ENCODE peak calls at places on chromosomes 4 and X, in seven cellular contexts. V is tibial artery; A is upper lobe of right lung; R is CD4-positive, alpha-beta memory T cell; G is A673; P is stomach; J is thoracic aorta. I is an unnamed sample.

GRCh38 chr4:113407409-113407808 is 354.1 kb downstream of the CAMK2D start:
- DNase-seq in P (no peak), J (no peak), V (no peak), R (no peak), G (no peak), A (no peak), I (no peak)

GRCh38 chr4:37082912-37083311 is 161.6 kb upstream of the NWD2 start:
- DNase-seq in V (no peak), J (no peak), P (no peak), G (no peak), A (no peak), R (no peak), I (no peak)

GRCh38 chrX:133042260-133042659 is 54.6 kb downstream of the USP26 start:
- DNase-seq in G (no peak), A (no peak), R (no peak), P (no peak), V (no peak), J (no peak), I (no peak)

GRCh38 chr4:3114377-3114776 is 39.9 kb downstream of the HTT start:
- DNase-seq in A (no peak), G (no peak), V (no peak), J (no peak), R (no peak), P (no peak), I (no peak)

GRCh38 chr4:48985976-48986653 is at the start of gene CWH43:
- DNase-seq in J (no peak), P (peak; percentile 63), G (no peak), A (peak; percentile 61), R (no peak), V (no peak), I (no peak)

GRCh38 chr4:38670939-38671593 is 7.1 kb downstream of the KLF3 start:
- DNase-seq in R (no peak), A (no peak), G (no peak), P (peak; percentile 53), J (no peak), V (no peak), I (no peak)

GRCh38 chr4:39341075-39341725 is 25.0 kb downstream of the RFC1 start:
- DNase-seq in P (no peak), R (no peak), G (no peak), V (no peak), A (no peak), J (no peak), I (no peak)

GRCh38 chrX:18855919-18856644 is 127.8 kb downstream of the PHKA2 start:
- DNase-seq in P (no peak), J (no peak), R (no peak), G (no peak), A (no peak), V (no peak), I (no peak)

GRCh38 chr4:57233391-57233790 is 123.2 kb upstream of the IGFBP7 start:
- DNase-seq in J (no peak), R (no peak), P (no peak), V (no peak), A (no peak), G (no peak), I (no peak)

GRCh38 chr4:128946929-128947328 is 137.4 kb downstream of the JADE1 start:
- DNase-seq in J (no peak), V (no peak), A (no peak), G (no peak), P (no peak), R (no peak), I (no peak)

GRCh38 chrX:37580080-37580479 is 8.6 kb downstream of the LANCL3 start:
- DNase-seq in P (no peak), G (no peak), A (no peak), R (no peak), V (no peak), J (no peak), I (no peak)

GRCh38 chrX:132219343-132219768 is at the start of gene RAP2C:
- DNase-seq in G (peak; percentile 62), V (peak; percentile 81), P (peak; percentile 76), J (peak; percentile 27), A (peak; percentile 81), R (peak; percentile 53), I (peak; percentile 80)

GRCh38 chr4:140826701-140827027 is 70.5 kb upstream of the TBC1D9 start:
- DNase-seq in V (no peak), J (no peak), R (no peak), G (no peak), P (no peak), A (no peak), I (no peak)

GRCh38 chr4:32423267-32423666 is 1703.1 kb downstream of the PCDH7 start:
- DNase-seq in V (no peak), R (no peak), P (no peak), A (no peak), J (no peak), G (no peak), I (no peak)

GRCh38 chr4:79308971-79309370 is 16.9 kb downstream of the NAA11 start:
- DNase-seq in P (no peak), R (no peak), G (no peak), J (no peak), A (no peak), V (no peak), I (no peak)

GRCh38 chr4:147733614-147734344 is 1.9 kb downstream of the ARHGAP10 start:
- DNase-seq in V (peak; percentile 36), A (no peak), P (no peak), J (no peak), G (no peak), R (no peak), I (peak; percentile 48)

GRCh38 chr4:83454626-83455025 is 997 bp downstream of the HELQ start:
- DNase-seq in V (no peak), R (no peak), G (peak; percentile 1), J (no peak), A (no peak), P (no peak), I (no peak)

GRCh38 chr4:5636766-5637670 is 71.3 kb downstream of the EVC2 start:
- DNase-seq in A (no peak), J (no peak), V (no peak), P (no peak), R (no peak), G (no peak), I (no peak)

GRCh38 chr4:3851881-3852280 is 85.7 kb downstream of the ADRA2C start:
- DNase-seq in V (no peak), R (no peak), G (peak; percentile 22), A (no peak), J (no peak), P (no peak), I (no peak)

GRCh38 chrX:40805404-40805803 is 70.1 kb upstream of the MED14 start:
- DNase-seq in R (no peak), P (no peak), G (no peak), A (no peak), V (no peak), J (no peak), I (no peak)

GRCh38 chrX:43707812-43708548 is 51.9 kb downstream of the MAOA start:
- DNase-seq in J (no peak), R (no peak), G (peak; percentile 35), A (no peak), P (peak; percentile 86), V (peak; percentile 72), I (peak; percentile 59)

GRCh38 chrX:48533165-48533564 is 6.3 kb upstream of the TBC1D25 start:
- DNase-seq in A (no peak), J (no peak), G (no peak), R (no peak), V (no peak), P (no peak), I (no peak)

GRCh38 chrX:19686876-19687275 is 171.6 kb upstream of the MAP3K15 start:
- DNase-seq in R (no peak), G (no peak), A (no peak), V (no peak), J (no peak), P (no peak), I (no peak)

GRCh38 chrX:15468036-15468435 is 25.1 kb downstream of the PIR start:
- DNase-seq in P (no peak), G (peak; percentile 90), J (peak; percentile 15), A (no peak), V (peak; percentile 22), R (no peak), I (no peak)

GRCh38 chr4:72430050-72430449 is 139.0 kb downstream of the ADAMTS3 start:
- DNase-seq in A (no peak), G (peak; percentile 2), V (no peak), P (no peak), R (no peak), J (no peak), I (no peak)

GRCh38 chrX:6468716-6469115 is 66.2 kb downstream of the VCX3A start:
- DNase-seq in R (no peak), V (no peak), A (no peak), G (no peak), P (no peak), J (no peak), I (no peak)

GRCh38 chr4:1964443-1964842 is 44.3 kb downstream of the NELFA start:
- DNase-seq in G (no peak), V (no peak), P (no peak), R (no peak), A (no peak), J (no peak), I (no peak)
- H3K36me3 ChIP-seq in G (peaks cover 87% of the 10 kb centered on the region), V (peaks cover 59% of the 10 kb centered on the region), P (peaks cover 67% of the 10 kb centered on the region), R (peaks cover 42% of the 10 kb centered on the region), A (peaks cover 36% of the 10 kb centered on the region), J (no peaks in the 10 kb centered on the region), I (no peaks in the 10 kb centered on the region)

GRCh38 chrX:74557378-74557777 is 57.0 kb downstream of the RLIM start:
- DNase-seq in V (no peak), R (no peak), P (no peak), J (no peak), A (no peak), G (no peak), I (no peak)
- H3K4me3 ChIP-seq in V (no peak overlapping the region), R (no peak overlapping the region), P (no peak overlapping the region), J (no peak overlapping the region), A (no peak overlapping the region), G (no peak overlapping the region), I (no peak overlapping the region)

GRCh38 chrX:1430451-1430850 is 22.3 kb downstream of the ASMTL start:
- DNase-seq in J (no peak), R (no peak), P (no peak), G (no peak), V (no peak), A (no peak), I (no peak)
- H3K36me3 ChIP-seq in J (peaks cover 27% of the 10 kb centered on the region), R (peaks cover 11% of the 10 kb centered on the region), P (peaks cover 56% of the 10 kb centered on the region), G (peaks cover 2% of the 10 kb centered on the region), V (peaks cover 59% of the 10 kb centered on the region), A (peaks cover 22% of the 10 kb centered on the region), I (peaks cover 80% of the 10 kb centered on the region)

DNA sequence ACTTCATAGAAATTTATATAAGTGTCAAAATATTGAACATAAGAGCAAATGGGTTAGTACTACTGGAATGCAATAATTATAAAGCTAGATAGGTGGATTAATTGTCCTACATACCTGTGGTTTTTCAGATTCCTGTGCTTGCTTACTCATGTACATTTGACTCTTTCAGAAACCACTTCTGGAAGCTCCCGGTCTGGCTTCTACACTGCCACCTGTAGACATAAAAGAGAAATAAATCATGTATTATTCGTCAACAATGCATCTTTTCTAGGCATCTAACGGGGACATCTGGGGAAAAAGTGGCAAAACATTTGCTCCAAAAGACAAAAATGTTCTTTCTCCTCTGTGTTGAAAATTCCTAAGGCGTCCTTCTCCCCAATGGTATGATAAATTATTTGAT is 648.6 kb upstream of the DIPK2B start:
- DNase-seq in V (no peak), G (peak; percentile 67), A (no peak), P (no peak), R (peak; percentile 45), J (no peak), I (no peak)
- H3K4me3 ChIP-seq in V (peak overlapping the region; percentile 62), G (peak overlapping the region; percentile 65), A (peak overlapping the region; percentile 26), P (peak overlapping the region; percentile 71), R (peak overlapping the region; percentile 80), J (peak overlapping the region; percentile 75), I (no peak overlapping the region)